ENCODE peak calls at places on chromosomes 2 and 18, in five cellular contexts. E, C, N, A and T are unnamed samples.

GRCh38 chr2:65231892-65232477 is 4.4 kb downstream of the ACTR2 start:
- DNase-seq in C (no peak), N (no peak), A (no peak), E (peak), T (no peak)

GRCh38 chr2:1234731-1235308 is 178.4 kb upstream of the TPO start:
- DNase-seq in C (peak), N (no peak), A (no peak), E (no peak), T (no peak)

GRCh38 chr18:25042641-25043051 is 309.3 kb downstream of the ZNF521 start:
- DNase-seq in C (no peak), N (no peak), E (no peak), A (peak), T (no peak)

GRCh38 chr2:43461461-43462073 is 134.3 kb downstream of the THADA start:
- DNase-seq in A (no peak), N (no peak), E (no peak), C (no peak), T (no peak)

GRCh38 chr18:12599966-12600365 is 57.9 kb downstream of the SPIRE1 start:
- DNase-seq in E (no peak), A (no peak), C (no peak), N (no peak), T (no peak)

GRCh38 chr2:20048488-20049443 is 2.7 kb downstream of the LAPTM4A start:
- DNase-seq in N (no peak), C (no peak), A (no peak), E (no peak), T (no peak)

GRCh38 chr2:239190346-239190745 is 210.5 kb downstream of the HDAC4 start:
- DNase-seq in N (no peak), A (no peak), C (no peak), E (no peak), T (no peak)

GRCh38 chr2:234919711-234920110 is 32.1 kb upstream of the SH3BP4 start:
- DNase-seq in C (peak), N (no peak), A (no peak), E (no peak), T (no peak)

GRCh38 chr2:125313806-125314205 is 1288.7 kb downstream of the CNTNAP5 start:
- DNase-seq in N (no peak), A (no peak), C (no peak), E (no peak), T (no peak)

GRCh38 chr2:161204846-161205245 is 44.6 kb downstream of the TANK start:
- DNase-seq in A (no peak), E (no peak), N (no peak), C (no peak), T (no peak)

GRCh38 chr2:191150451-191151314 is at the start of gene STAT4:
- DNase-seq in E (no peak), C (no peak), N (peak), A (peak), T (peak)

GRCh38 chr18:69469444-69469919 is 68.8 kb downstream of the DOK6 start:
- DNase-seq in C (no peak), E (no peak), A (no peak), N (no peak), T (no peak)

GRCh38 chr2:208254118-208254870 is 577 bp downstream of the IDH1 start:
- DNase-seq in C (no peak), N (peak), E (peak), A (peak), T (peak)

GRCh38 chr2:236968101-236968886 is 117.4 kb upstream of the COPS8 start:
- DNase-seq in E (no peak), A (peak), N (no peak), C (no peak), T (no peak)

GRCh38 chr2:233227579-233227978 is 23.9 kb upstream of the ATG16L1 start:
- DNase-seq in E (no peak), A (no peak), C (no peak), N (no peak), T (no peak)